ENCODE peak calls at places on chromosomes 2 and 18, in eight cellular contexts. One of them, this sample, is unnamed.

GRCh38 chr18:22817844-22818243 is 115.3 kb upstream of the RBBP8 start:
- DNase-seq in type B pancreatic cell: no peak
- DNase-seq in RWPE1: no peak
- DNase-seq in H54: no peak
- DNase-seq in HEK293T: no peak
- DNase-seq in HFFc6: no peak
- DNase-seq in glutamatergic neuron: no peak
- DNase-seq in NCI-H187: no peak
- DNase-seq in this sample: no peak

GRCh38 chr2:208358758-208359631 is 47.6 kb upstream of the PTH2R start:
- DNase-seq in type B pancreatic cell: no peak
- DNase-seq in glutamatergic neuron: no peak
- DNase-seq in HEK293T: no peak
- DNase-seq in RWPE1: no peak
- DNase-seq in NCI-H187: no peak
- DNase-seq in HFFc6: no peak
- DNase-seq in H54: no peak
- DNase-seq in this sample: no peak

GRCh38 chr2:12896283-12897014 is 179.7 kb downstream of the TRIB2 start:
- DNase-seq in HEK293T: no peak
- DNase-seq in glutamatergic neuron: no peak
- DNase-seq in H54: no peak
- DNase-seq in type B pancreatic cell: no peak
- DNase-seq in HFFc6: no peak
- DNase-seq in NCI-H187: no peak
- DNase-seq in RWPE1: no peak
- DNase-seq in this sample: no peak

GRCh38 chr2:149418065-149418464 is 87.7 kb downstream of the LYPD6 start:
- DNase-seq in H54: no peak
- DNase-seq in glutamatergic neuron: no peak
- DNase-seq in type B pancreatic cell: no peak
- DNase-seq in HFFc6: no peak
- DNase-seq in HEK293T: no peak
- DNase-seq in RWPE1: no peak
- DNase-seq in NCI-H187: no peak
- DNase-seq in this sample: no peak

GRCh38 chr2:66574701-66575624 is 140.0 kb downstream of the MEIS1 start:
- DNase-seq in NCI-H187: peak
- DNase-seq in H54: peak
- DNase-seq in HEK293T: peak
- DNase-seq in RWPE1: peak
- DNase-seq in glutamatergic neuron: peak
- DNase-seq in HFFc6: peak
- DNase-seq in type B pancreatic cell: no peak
- DNase-seq in this sample: no peak

GRCh38 chr18:34509163-34509562 is 200.9 kb upstream of the DTNA start:
- DNase-seq in type B pancreatic cell: no peak
- DNase-seq in HEK293T: no peak
- DNase-seq in RWPE1: no peak
- DNase-seq in glutamatergic neuron: no peak
- DNase-seq in HFFc6: no peak
- DNase-seq in NCI-H187: no peak
- DNase-seq in H54: no peak
- DNase-seq in this sample: no peak

GRCh38 chr2:236174608-236175001 is 6.4 kb upstream of the GBX2 start:
- DNase-seq in H54: no peak
- DNase-seq in glutamatergic neuron: no peak
- DNase-seq in NCI-H187: no peak
- DNase-seq in type B pancreatic cell: no peak
- DNase-seq in RWPE1: no peak
- DNase-seq in HEK293T: no peak
- DNase-seq in HFFc6: no peak
- DNase-seq in this sample: no peak

GRCh38 chr2:105834931-105835330 is 90.2 kb downstream of the NCK2 start:
- DNase-seq in NCI-H187: no peak
- DNase-seq in H54: no peak
- DNase-seq in HFFc6: no peak
- DNase-seq in type B pancreatic cell: no peak
- DNase-seq in HEK293T: no peak
- DNase-seq in RWPE1: no peak
- DNase-seq in glutamatergic neuron: no peak
- DNase-seq in this sample: no peak

GRCh38 chr2:231288535-231289078 is 90.2 kb downstream of the ARMC9 start:
- DNase-seq in NCI-H187: no peak
- DNase-seq in HEK293T: no peak
- DNase-seq in HFFc6: no peak
- DNase-seq in RWPE1: no peak
- DNase-seq in type B pancreatic cell: no peak
- DNase-seq in H54: no peak
- DNase-seq in glutamatergic neuron: no peak
- DNase-seq in this sample: no peak

GRCh38 chr18:830315-830901 is 18.4 kb upstream of the YES1 start:
- DNase-seq in HFFc6: no peak
- DNase-seq in glutamatergic neuron: no peak
- DNase-seq in H54: no peak
- DNase-seq in type B pancreatic cell: peak
- DNase-seq in HEK293T: no peak
- DNase-seq in NCI-H187: no peak
- DNase-seq in RWPE1: no peak
- DNase-seq in this sample: peak

GRCh38 chr2:8558096-8558495 is 123.8 kb upstream of the ID2 start:
- DNase-seq in HFFc6: no peak
- DNase-seq in H54: no peak
- DNase-seq in type B pancreatic cell: no peak
- DNase-seq in RWPE1: no peak
- DNase-seq in glutamatergic neuron: no peak
- DNase-seq in NCI-H187: no peak
- DNase-seq in HEK293T: no peak
- DNase-seq in this sample: no peak

GRCh38 chr2:100397117-100397860 is 20.2 kb downstream of the CHST10 start:
- DNase-seq in glutamatergic neuron: no peak
- DNase-seq in NCI-H187: no peak
- DNase-seq in type B pancreatic cell: peak
- DNase-seq in H54: no peak
- DNase-seq in RWPE1: no peak
- DNase-seq in HFFc6: no peak
- DNase-seq in HEK293T: no peak
- DNase-seq in this sample: no peak

GRCh38 chr2:95277246-95277906 is 3.1 kb downstream of the PROM2 start:
- DNase-seq in H54: peak
- DNase-seq in NCI-H187: no peak
- DNase-seq in type B pancreatic cell: no peak
- DNase-seq in HFFc6: no peak
- DNase-seq in glutamatergic neuron: peak
- DNase-seq in HEK293T: peak
- DNase-seq in RWPE1: peak
- DNase-seq in this sample: no peak

GRCh38 chr2:134836986-134837385 is 1.4 kb upstream of the ACMSD start:
- DNase-seq in type B pancreatic cell: no peak
- DNase-seq in RWPE1: peak
- DNase-seq in HEK293T: no peak
- DNase-seq in NCI-H187: no peak
- DNase-seq in H54: peak
- DNase-seq in HFFc6: peak
- DNase-seq in glutamatergic neuron: no peak
- DNase-seq in this sample: no peak

GRCh38 chr2:207416936-207417718 is 112.6 kb upstream of the CREB1 start:
- DNase-seq in HEK293T: no peak
- DNase-seq in HFFc6: no peak
- DNase-seq in NCI-H187: no peak
- DNase-seq in RWPE1: no peak
- DNase-seq in type B pancreatic cell: no peak
- DNase-seq in H54: no peak
- DNase-seq in glutamatergic neuron: no peak
- DNase-seq in this sample: peak

GRCh38 chr18:3205239-3205638 is 14.5 kb downstream of the MYOM1 start:
- DNase-seq in H54: no peak
- DNase-seq in type B pancreatic cell: no peak
- DNase-seq in HEK293T: no peak
- DNase-seq in RWPE1: no peak
- DNase-seq in HFFc6: no peak
- DNase-seq in NCI-H187: no peak
- DNase-seq in glutamatergic neuron: no peak
- DNase-seq in this sample: no peak

GRCh38 chr2:141306368-141306767 is 824.4 kb downstream of the LRP1B start:
- DNase-seq in RWPE1: no peak
- DNase-seq in HEK293T: no peak
- DNase-seq in H54: no peak
- DNase-seq in glutamatergic neuron: no peak
- DNase-seq in HFFc6: no peak
- DNase-seq in NCI-H187: no peak
- DNase-seq in type B pancreatic cell: no peak
- DNase-seq in this sample: no peak

GRCh38 chr18:56575819-56576663 is 62.4 kb downstream of the TXNL1 start:
- DNase-seq in HFFc6: peak
- DNase-seq in H54: peak
- DNase-seq in RWPE1: peak
- DNase-seq in HEK293T: peak
- DNase-seq in glutamatergic neuron: no peak
- DNase-seq in type B pancreatic cell: no peak
- DNase-seq in NCI-H187: no peak
- DNase-seq in this sample: no peak

GRCh38 chr18:5370332-5370731 is 74.8 kb upstream of the ZBTB14 start:
- DNase-seq in NCI-H187: no peak
- DNase-seq in HEK293T: no peak
- DNase-seq in type B pancreatic cell: no peak
- DNase-seq in glutamatergic neuron: no peak
- DNase-seq in RWPE1: no peak
- DNase-seq in HFFc6: no peak
- DNase-seq in H54: no peak
- DNase-seq in this sample: no peak

GRCh38 chr18:12774982-12775381 is 72.1 kb downstream of the PSMG2 start:
- DNase-seq in HEK293T: no peak
- DNase-seq in H54: no peak
- DNase-seq in type B pancreatic cell: peak
- DNase-seq in RWPE1: no peak
- DNase-seq in NCI-H187: no peak
- DNase-seq in HFFc6: no peak
- DNase-seq in glutamatergic neuron: no peak
- DNase-seq in this sample: peak

GRCh38 chr2:73089270-73090030 is 17.9 kb upstream of the SFXN5 start:
- DNase-seq in type B pancreatic cell: no peak
- DNase-seq in HFFc6: peak
- DNase-seq in RWPE1: peak
- DNase-seq in HEK293T: no peak
- DNase-seq in NCI-H187: no peak
- DNase-seq in glutamatergic neuron: no peak
- DNase-seq in H54: peak
- DNase-seq in this sample: no peak

GRCh38 chr18:45568017-45568416 is 47.3 kb upstream of the SLC14A2 start:
- DNase-seq in HEK293T: no peak
- DNase-seq in RWPE1: no peak
- DNase-seq in type B pancreatic cell: no peak
- DNase-seq in NCI-H187: no peak
- DNase-seq in glutamatergic neuron: no peak
- DNase-seq in HFFc6: no peak
- DNase-seq in H54: no peak
- DNase-seq in this sample: no peak

GRCh38 chr2:216992056-216992455 is 132.2 kb upstream of the TNP1 start:
- DNase-seq in HFFc6: no peak
- DNase-seq in NCI-H187: no peak
- DNase-seq in glutamatergic neuron: no peak
- DNase-seq in type B pancreatic cell: no peak
- DNase-seq in RWPE1: no peak
- DNase-seq in H54: no peak
- DNase-seq in HEK293T: no peak
- DNase-seq in this sample: no peak

GRCh38 chr2:28637648-28638047 is 114.0 kb upstream of the PPP1CB start:
- DNase-seq in HFFc6: no peak
- DNase-seq in H54: no peak
- DNase-seq in HEK293T: no peak
- DNase-seq in NCI-H187: no peak
- DNase-seq in RWPE1: no peak
- DNase-seq in glutamatergic neuron: no peak
- DNase-seq in type B pancreatic cell: no peak
- DNase-seq in this sample: no peak

GRCh38 chr2:20584637-20585321 is 66.1 kb downstream of the HS1BP3 start:
- DNase-seq in H54: peak
- DNase-seq in RWPE1: peak
- DNase-seq in glutamatergic neuron: no peak
- DNase-seq in NCI-H187: no peak
- DNase-seq in HFFc6: peak
- DNase-seq in type B pancreatic cell: no peak
- DNase-seq in HEK293T: peak
- DNase-seq in this sample: no peak

GRCh38 chr18:31590570-31590969 is 1.1 kb upstream of the TTR start:
- DNase-seq in RWPE1: no peak
- DNase-seq in NCI-H187: no peak
- DNase-seq in H54: no peak
- DNase-seq in HEK293T: no peak
- DNase-seq in glutamatergic neuron: no peak
- DNase-seq in HFFc6: no peak
- DNase-seq in type B pancreatic cell: no peak
- DNase-seq in this sample: no peak

GRCh38 chr2:118813601-118814000 is 33.8 kb downstream of the EN1 start:
- DNase-seq in H54: no peak
- DNase-seq in glutamatergic neuron: no peak
- DNase-seq in HFFc6: no peak
- DNase-seq in NCI-H187: no peak
- DNase-seq in HEK293T: no peak
- DNase-seq in RWPE1: no peak
- DNase-seq in type B pancreatic cell: no peak
- DNase-seq in this sample: no peak

GRCh38 chr2:134973241-134974146 is 54.9 kb downstream of the CCNT2 start:
- DNase-seq in glutamatergic neuron: no peak
- DNase-seq in H54: no peak
- DNase-seq in RWPE1: no peak
- DNase-seq in type B pancreatic cell: no peak
- DNase-seq in HEK293T: no peak
- DNase-seq in HFFc6: no peak
- DNase-seq in NCI-H187: no peak
- DNase-seq in this sample: no peak

GRCh38 chr18:69701305-69701704 is 246.4 kb downstream of the CD226 start:
- DNase-seq in HEK293T: no peak
- DNase-seq in type B pancreatic cell: no peak
- DNase-seq in glutamatergic neuron: no peak
- DNase-seq in NCI-H187: no peak
- DNase-seq in HFFc6: no peak
- DNase-seq in H54: no peak
- DNase-seq in RWPE1: no peak
- DNase-seq in this sample: no peak

GRCh38 chr2:10048501-10049171 is 5.3 kb downstream of the KLF11 start:
- DNase-seq in RWPE1: peak
- DNase-seq in HEK293T: peak
- DNase-seq in H54: peak
- DNase-seq in glutamatergic neuron: no peak
- DNase-seq in type B pancreatic cell: no peak
- DNase-seq in HFFc6: peak
- DNase-seq in NCI-H187: no peak
- DNase-seq in this sample: no peak

GRCh38 chr18:23126352-23127056 is 8.8 kb upstream of the CABLES1 start:
- DNase-seq in HEK293T: no peak
- DNase-seq in type B pancreatic cell: no peak
- DNase-seq in H54: no peak
- DNase-seq in NCI-H187: no peak
- DNase-seq in HFFc6: no peak
- DNase-seq in RWPE1: no peak
- DNase-seq in glutamatergic neuron: no peak
- DNase-seq in this sample: no peak

GRCh38 chr18:51053822-51054221 is 23.8 kb downstream of the SMAD4 start:
- DNase-seq in HEK293T: no peak
- DNase-seq in H54: no peak
- DNase-seq in type B pancreatic cell: no peak
- DNase-seq in NCI-H187: no peak
- DNase-seq in HFFc6: no peak
- DNase-seq in RWPE1: no peak
- DNase-seq in glutamatergic neuron: no peak
- DNase-seq in this sample: no peak

GRCh38 chr18:35203001-35203553 is 37.8 kb upstream of the ZNF397 start:
- DNase-seq in RWPE1: no peak
- DNase-seq in HEK293T: no peak
- DNase-seq in HFFc6: no peak
- DNase-seq in glutamatergic neuron: no peak
- DNase-seq in H54: no peak
- DNase-seq in type B pancreatic cell: no peak
- DNase-seq in NCI-H187: no peak
- DNase-seq in this sample: no peak

GRCh38 chr2:42897386-42897785 is 105.0 kb upstream of the HAAO start:
- DNase-seq in HEK293T: no peak
- DNase-seq in RWPE1: no peak
- DNase-seq in HFFc6: no peak
- DNase-seq in NCI-H187: no peak
- DNase-seq in H54: no peak
- DNase-seq in type B pancreatic cell: no peak
- DNase-seq in glutamatergic neuron: no peak
- DNase-seq in this sample: no peak